ENCODE peak calls at places on chromosomes 11 and 22, in six cellular contexts. P is ovary, A is lower lobe of right lung, W is K562, R is colonic mucosa, Z is fibroblast of lung. T is an unnamed sample.

GRCh38 chr11:86869531-86869930 is 69.2 kb downstream of the PRSS23 start:
- DNase-seq in W (no peak), P (no peak), A (no peak), R (no peak), Z (no peak), T (peak; percentile 27)

GRCh38 chr11:47470671-47471070 is 21.7 kb upstream of the RAPSN start:
- DNase-seq in Z (no peak), R (no peak), P (no peak), A (no peak), W (no peak), T (no peak)

GRCh38 chr11:82996966-82997606 is 74.6 kb downstream of the RAB30 start:
- DNase-seq in P (no peak), R (peak; percentile 63), Z (no peak), A (no peak), W (no peak), T (peak; percentile 48)

GRCh38 chr22:47626428-47627390 is 864.3 kb downstream of the TBC1D22A start:
- DNase-seq in P (peak; percentile 19), Z (no peak), A (no peak), W (peak; percentile 32), R (no peak), T (no peak)

GRCh38 chr11:65435330-65435931 is 12.8 kb downstream of the NEAT1 start:
- DNase-seq in W (no peak), P (no peak), R (no peak), Z (peak; percentile 48), A (no peak), T (no peak)

GRCh38 chr11:118609380-118610219 is 2.2 kb downstream of the PHLDB1 start:
- DNase-seq in Z (peak; percentile 52), W (no peak), A (no peak), R (no peak), P (peak; percentile 60), T (no peak)

GRCh38 chr11:106369224-106369623 is 291.8 kb downstream of the AASDHPPT start:
- DNase-seq in A (no peak), W (no peak), Z (peak; percentile 11), R (no peak), P (no peak), T (no peak)

GRCh38 chr11:126156814-126157213 is 54.6 kb downstream of the RPUSD4 start:
- DNase-seq in W (no peak), A (no peak), P (no peak), Z (no peak), R (no peak), T (no peak)

GRCh38 chr11:79150966-79151365 is 289.9 kb downstream of the TENM4 start:
- DNase-seq in A (no peak), Z (peak; percentile 36), W (no peak), P (no peak), R (no peak), T (peak; percentile 5)

GRCh38 chr11:21430532-21430931 is 761.1 kb downstream of the NELL1 start:
- DNase-seq in A (no peak), W (no peak), R (no peak), Z (no peak), P (no peak), T (no peak)

GRCh38 chr22:47205562-47205961 is 443.1 kb downstream of the TBC1D22A start:
- DNase-seq in Z (no peak), W (no peak), A (no peak), P (no peak), R (no peak), T (no peak)

GRCh38 chr11:113722221-113722620 is 16.1 kb upstream of the TMPRSS5 start:
- DNase-seq in P (no peak), W (no peak), A (no peak), R (no peak), Z (no peak), T (no peak)

GRCh38 chr11:61999141-61999975 is 31.9 kb upstream of the FTH1 start:
- DNase-seq in A (no peak), W (no peak), P (no peak), R (no peak), Z (peak; percentile 71), T (no peak)

GRCh38 chr11:126149759-126150236 is 61.7 kb downstream of the RPUSD4 start:
- DNase-seq in P (peak; percentile 59), Z (peak; percentile 69), R (no peak), A (no peak), W (no peak), T (peak; percentile 49)

GRCh38 chr22:25375683-25376082 is 156.2 kb downstream of the CRYBB2 start:
- DNase-seq in A (no peak), P (no peak), W (no peak), Z (no peak), R (no peak), T (no peak)

GRCh38 chr22:23289851-23290724 is 109.8 kb downstream of the BCR start:
- DNase-seq in W (peak; percentile 92), P (peak; percentile 70), R (peak; percentile 76), A (peak; percentile 65), Z (peak; percentile 61), T (peak; percentile 62)

GRCh38 chr22:23291806-23292452 is 111.6 kb downstream of the BCR start:
- DNase-seq in P (no peak), R (no peak), A (no peak), Z (no peak), W (no peak), T (no peak)

GRCh38 chr22:23293720-23294119 is 113.4 kb downstream of the BCR start:
- DNase-seq in Z (no peak), W (no peak), P (no peak), R (no peak), A (no peak), T (no peak)

GRCh38 chr22:23292453-23293350 is 112.4 kb downstream of the BCR start:
- DNase-seq in A (no peak), Z (no peak), R (no peak), W (no peak), P (no peak), T (no peak)

GRCh38 chr22:23294221-23294620 is 113.9 kb downstream of the BCR start:
- DNase-seq in Z (no peak), R (no peak), P (no peak), W (no peak), A (no peak), T (no peak)
- H3K36me3 ChIP-seq in Z (peaks cover 12% of the 10 kb centered on the region), R (no peaks in the 10 kb centered on the region), P (no peaks in the 10 kb centered on the region), W (peaks cover 14% of the 10 kb centered on the region), A (peaks cover 93% of the 10 kb centered on the region), T (peaks cover 52% of the 10 kb centered on the region)

GRCh38 chr22:19471572-19471971 is 7.4 kb downstream of the UFD1 start:
- DNase-seq in A (no peak), P (no peak), R (no peak), W (no peak), Z (no peak), T (no peak)

GRCh38 chr22:19467912-19468311 is 11.1 kb downstream of the UFD1 start:
- DNase-seq in R (no peak), Z (no peak), A (no peak), P (no peak), W (no peak), T (no peak)

GRCh38 chr22:19469421-19469820 is 9.6 kb downstream of the UFD1 start:
- DNase-seq in R (no peak), A (no peak), P (no peak), Z (no peak), W (no peak), T (no peak)

GRCh38 chr22:19472233-19472632 is 6.8 kb downstream of the UFD1 start:
- DNase-seq in Z (no peak), P (no peak), A (no peak), W (no peak), R (no peak), T (no peak)

GRCh38 chr22:19470010-19470409 is 9.0 kb downstream of the UFD1 start:
- DNase-seq in P (no peak), R (no peak), A (no peak), W (no peak), Z (no peak), T (no peak)
- H3K36me3 ChIP-seq in P (no peaks in the 10 kb centered on the region), R (peaks cover 29% of the 10 kb centered on the region), A (peaks cover 100% of the 10 kb centered on the region), W (peaks cover 99% of the 10 kb centered on the region), Z (peaks cover 38% of the 10 kb centered on the region), T (peaks cover 68% of the 10 kb centered on the region)

GRCh38 chr11:68163691-68164090 is 42.5 kb upstream of the CHKA start:
- DNase-seq in A (no peak), P (no peak), W (no peak), R (no peak), Z (no peak), T (no peak)

GRCh38 chr11:68166969-68167368 is 45.8 kb upstream of the CHKA start:
- DNase-seq in P (no peak), R (no peak), A (no peak), Z (no peak), W (no peak), T (no peak)

GRCh38 chr11:68167474-68167873 is 45.6 kb downstream of the KMT5B start:
- DNase-seq in R (no peak), P (no peak), W (no peak), Z (no peak), A (no peak), T (no peak)

GRCh38 chr11:68164437-68164836 is 43.2 kb upstream of the CHKA start:
- DNase-seq in A (no peak), W (no peak), R (no peak), P (no peak), Z (peak; percentile 39), T (no peak)

DNA sequence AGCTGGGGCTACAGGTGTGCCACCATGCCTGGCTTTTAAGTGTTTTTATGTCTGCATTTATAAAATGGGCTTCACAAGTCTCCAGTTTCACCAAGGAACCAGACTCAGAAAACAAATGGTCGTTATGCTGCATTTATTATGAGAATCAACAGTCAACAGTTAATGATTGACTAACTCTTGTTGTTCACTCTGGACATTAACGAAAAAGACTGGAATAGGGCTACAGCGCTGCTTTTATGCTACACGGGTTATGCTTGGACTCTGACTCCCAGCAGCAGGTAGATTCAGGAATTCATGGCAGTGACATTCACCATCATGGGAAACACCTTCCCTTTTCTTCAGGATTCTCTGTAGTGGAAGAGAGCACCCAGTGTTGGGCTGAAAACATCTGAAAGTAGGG is 44.4 kb upstream of the CHKA start:
- DNase-seq in P (no peak), R (no peak), A (no peak), W (no peak), Z (no peak), T (no peak)
- H3K36me3 ChIP-seq in P (no peaks in the 10 kb centered on the region), R (peaks cover 30% of the 10 kb centered on the region), A (peaks cover 78% of the 10 kb centered on the region), W (peaks cover 42% of the 10 kb centered on the region), Z (peaks cover 21% of the 10 kb centered on the region), T (peaks cover 24% of the 10 kb centered on the region)

GRCh38 chr22:39482768-39483167 is 19.3 kb upstream of the MIEF1 start:
- DNase-seq in A (no peak), W (no peak), Z (peak; percentile 62), R (no peak), P (no peak), T (peak; percentile 27)

GRCh38 chr22:39479254-39479653 is 22.4 kb downstream of the MGAT3 start:
- DNase-seq in A (no peak), P (no peak), W (no peak), Z (no peak), R (no peak), T (no peak)

GRCh38 chr22:39478461-39478860 is 21.6 kb downstream of the MGAT3 start:
- DNase-seq in R (no peak), W (peak; percentile 32), A (no peak), P (no peak), Z (no peak), T (peak; percentile 53)

GRCh38 chr22:39481595-39481994 is 20.5 kb upstream of the MIEF1 start:
- DNase-seq in W (no peak), A (no peak), Z (no peak), R (no peak), P (no peak), T (no peak)

DNA sequence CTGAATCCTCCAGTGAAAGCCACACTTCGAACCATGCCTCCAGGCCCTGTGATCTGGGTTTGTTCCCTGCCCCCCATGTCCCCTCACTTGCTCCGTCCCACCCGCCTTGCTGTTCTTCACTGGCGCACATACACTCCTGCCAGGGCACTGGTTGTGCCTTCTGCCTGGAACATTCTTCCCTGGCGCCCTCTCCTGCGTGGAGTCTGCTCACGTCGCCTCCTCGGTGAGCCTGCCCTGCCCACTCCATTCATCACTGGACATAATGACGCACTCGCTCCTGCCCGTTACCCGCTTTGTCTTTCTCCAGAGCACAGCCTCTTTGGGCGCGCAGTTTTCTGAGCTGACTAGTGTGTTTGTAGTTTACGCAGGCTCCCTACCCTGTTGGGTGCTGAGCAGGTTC is 21.0 kb upstream of the MIEF1 start:
- DNase-seq in A (no peak), R (no peak), W (no peak), P (no peak), Z (no peak), T (no peak)
- H3K36me3 ChIP-seq in A (no peaks in the 10 kb centered on the region), R (no peaks in the 10 kb centered on the region), W (peaks cover 9% of the 10 kb centered on the region), P (no peaks in the 10 kb centered on the region), Z (no peaks in the 10 kb centered on the region), T (no peaks in the 10 kb centered on the region)